ENCODE peak calls at places on chromosomes 7 and 10, in six cellular contexts. I is right cardiac atrium, X is SJSA1, T is mesendoderm, M is lung, U is kidney. K is an unnamed sample.

GRCh38 chr7:26136831-26137230 is 15.2 kb upstream of the NFE2L3 start:
- DNase-seq in U (no peak), I (no peak), T (no peak), M (no peak), X (no peak), K (no peak)

GRCh38 chr7:81791578-81792524 is 22.0 kb upstream of the HGF start:
- DNase-seq in U (no peak), X (no peak), T (no peak), M (no peak), I (no peak), K (no peak)

GRCh38 chr7:25851332-25852248 is 300.4 kb upstream of the NFE2L3 start:
- DNase-seq in X (peak), M (peak), U (peak), T (peak), I (peak), K (no peak)

GRCh38 chr7:128076216-128076821 is 45.1 kb upstream of the LRRC4 start:
- DNase-seq in I (no peak), M (no peak), T (no peak), U (no peak), X (no peak), K (no peak)

GRCh38 chr10:84008878-84009277 is 130.4 kb upstream of the GHITM start:
- DNase-seq in X (no peak), I (peak), M (no peak), T (peak), U (no peak), K (peak)

GRCh38 chr7:101173752-101174244 is 6.3 kb downstream of the NAT16 start:
- DNase-seq in I (no peak), U (no peak), T (peak), M (peak), X (peak), K (no peak)

GRCh38 chr10:133179651-133180050 is 19.6 kb downstream of the KNDC1 start:
- DNase-seq in X (no peak), I (peak), M (no peak), U (peak), T (no peak), K (no peak)

GRCh38 chr10:112990271-112990670 is 40.2 kb downstream of the TCF7L2 start:
- DNase-seq in M (no peak), I (no peak), T (peak), U (no peak), X (no peak), K (no peak)

GRCh38 chr7:1368150-1368681 is 91.1 kb downstream of the MICALL2 start:
- DNase-seq in T (peak), U (peak), X (no peak), I (peak), M (no peak), K (no peak)

GRCh38 chr10:11107953-11108352 is 90.3 kb downstream of the CELF2 start:
- DNase-seq in T (peak), X (no peak), I (no peak), M (no peak), U (no peak), K (no peak)

GRCh38 chr7:1401011-1401410 is 58.3 kb downstream of the MICALL2 start:
- DNase-seq in U (no peak), X (no peak), T (peak), I (peak), M (no peak), K (no peak)

GRCh38 chr7:4136501-4137110 is 545.5 kb upstream of the FOXK1 start:
- DNase-seq in I (no peak), U (peak), M (no peak), T (peak), X (no peak), K (no peak)

GRCh38 chr7:44454348-44454747 is 36.1 kb downstream of the NUDCD3 start:
- DNase-seq in X (no peak), M (no peak), I (no peak), T (no peak), U (no peak), K (no peak)

GRCh38 chr7:98569606-98570337 is 47.3 kb upstream of the NPTX2 start:
- DNase-seq in X (no peak), I (no peak), T (no peak), U (no peak), M (no peak), K (no peak)

GRCh38 chr10:35635576-35635975 is 6.5 kb downstream of the FZD8 start:
- DNase-seq in X (peak), T (peak), I (peak), M (peak), U (no peak), K (no peak)

GRCh38 chr7:12674861-12675260 is 12.6 kb upstream of the ARL4A start:
- DNase-seq in U (no peak), T (peak), M (peak), X (no peak), I (no peak), K (no peak)

GRCh38 chr10:87000491-87000890 is 19.6 kb upstream of the FAM25A start:
- DNase-seq in X (no peak), U (no peak), M (no peak), T (no peak), I (no peak), K (no peak)

GRCh38 chr10:33252794-33253203 is 81.7 kb downstream of the NRP1 start:
- DNase-seq in M (no peak), U (no peak), T (no peak), I (no peak), X (no peak), K (no peak)

GRCh38 chr10:90635111-90635798 is 222.6 kb downstream of the HTR7 start:
- DNase-seq in M (no peak), I (no peak), X (no peak), U (no peak), T (no peak), K (no peak)

GRCh38 chr7:3042861-3043489 is 692 bp downstream of the CARD11 start:
- DNase-seq in I (no peak), X (no peak), T (peak), M (no peak), U (no peak), K (no peak)

GRCh38 chr10:110076559-110077318 is 69.0 kb downstream of the ADD3 start:
- DNase-seq in U (no peak), X (no peak), M (peak), T (no peak), I (peak), K (no peak)

GRCh38 chr7:12066004-12066403 is 145.1 kb upstream of the TMEM106B start:
- DNase-seq in X (no peak), T (peak), I (no peak), U (no peak), M (no peak), K (no peak)

GRCh38 chr7:150340024-150340749 is 1.2 kb downstream of the RARRES2 start:
- DNase-seq in X (no peak), M (no peak), I (peak), T (peak), U (peak), K (no peak)

GRCh38 chr7:135929692-135930091 is 47.5 kb downstream of the MTPN start:
- DNase-seq in T (peak), X (no peak), M (no peak), U (no peak), I (no peak), K (peak)

GRCh38 chr10:95208702-95209391 is 14.8 kb downstream of the ACSM6 start:
- DNase-seq in U (no peak), M (no peak), T (peak), X (no peak), I (no peak), K (no peak)

GRCh38 chr7:37915438-37915837 is 1.2 kb downstream of the SFRP4 start:
- DNase-seq in U (no peak), T (no peak), I (peak), X (no peak), M (no peak), K (no peak)

GRCh38 chr10:101939273-101939635 is 95.7 kb upstream of the KCNIP2 start:
- DNase-seq in M (no peak), X (peak), U (no peak), I (no peak), T (no peak), K (no peak)

GRCh38 chr7:148807451-148807850 is 76.6 kb downstream of the EZH2 start:
- DNase-seq in M (no peak), T (no peak), U (no peak), X (no peak), I (no peak), K (no peak)

GRCh38 chr7:133275008-133275407 is 22.1 kb downstream of the EXOC4 start:
- DNase-seq in M (no peak), I (no peak), T (peak), X (no peak), U (no peak), K (no peak)

GRCh38 chr10:3689871-3690510 is 95.0 kb downstream of the KLF6 start:
- DNase-seq in I (no peak), M (no peak), X (no peak), U (no peak), T (no peak), K (no peak)

GRCh38 chr7:44798649-44799275 is 2.3 kb downstream of the PPIA start:
- DNase-seq in I (no peak), U (no peak), T (no peak), M (no peak), X (no peak), K (no peak)

GRCh38 chr7:107219563-107220244 is 50.9 kb downstream of the HBP1 start:
- DNase-seq in X (no peak), I (no peak), M (no peak), U (no peak), T (no peak), K (no peak)

GRCh38 chr7:52668435-52668834 is 367.0 kb upstream of the POM121L12 start:
- DNase-seq in I (peak), U (no peak), T (no peak), X (no peak), M (no peak), K (no peak)

GRCh38 chr7:124784879-124785818 is 19.6 kb upstream of the GPR37 start:
- DNase-seq in M (no peak), U (no peak), T (peak), I (peak), X (no peak), K (no peak)

GRCh38 chr10:69446229-69446628 is 5.0 kb upstream of the TSPAN15 start:
- DNase-seq in T (no peak), X (no peak), M (no peak), I (no peak), U (no peak), K (no peak)

GRCh38 chr10:45058580-45058979 is 57.9 kb downstream of the ZNF22 start:
- DNase-seq in X (no peak), M (no peak), T (no peak), I (no peak), U (no peak), K (no peak)

GRCh38 chr10:125000366-125001312 is 58.7 kb downstream of the ZRANB1 start:
- DNase-seq in U (peak), M (no peak), T (peak), X (no peak), I (peak), K (no peak)
- H3K27ac ChIP-seq in U (no peak), M (no peak), T (no peak), X (no peak), I (peak), K (peak)

GRCh38 chr10:131453772-131454634 is 142.5 kb upstream of the TCERG1L start:
- DNase-seq in M (peak), U (peak), X (no peak), T (peak), I (peak), K (no peak)
- H3K4me3 ChIP-seq in M (no peak), U (no peak), X (no peak), T (peak), I (no peak), K (peak)

GRCh38 chr7:35251606-35252310 is 2.1 kb downstream of the TBX20 start:
- DNase-seq in X (no peak), I (no peak), M (no peak), T (peak), U (no peak), K (no peak)
- H3K27ac ChIP-seq in X (no peak), I (peak), M (peak), T (no peak), U (no peak), K (no peak)

GRCh38 chr10:79434223-79434687 is 11.2 kb downstream of the ZCCHC24 start:
- DNase-seq in X (no peak), M (no peak), T (no peak), I (no peak), U (no peak), K (no peak)
- H3K4me3 ChIP-seq in X (no peak), M (no peak), T (no peak), I (no peak), U (no peak), K (peak)

DNA sequence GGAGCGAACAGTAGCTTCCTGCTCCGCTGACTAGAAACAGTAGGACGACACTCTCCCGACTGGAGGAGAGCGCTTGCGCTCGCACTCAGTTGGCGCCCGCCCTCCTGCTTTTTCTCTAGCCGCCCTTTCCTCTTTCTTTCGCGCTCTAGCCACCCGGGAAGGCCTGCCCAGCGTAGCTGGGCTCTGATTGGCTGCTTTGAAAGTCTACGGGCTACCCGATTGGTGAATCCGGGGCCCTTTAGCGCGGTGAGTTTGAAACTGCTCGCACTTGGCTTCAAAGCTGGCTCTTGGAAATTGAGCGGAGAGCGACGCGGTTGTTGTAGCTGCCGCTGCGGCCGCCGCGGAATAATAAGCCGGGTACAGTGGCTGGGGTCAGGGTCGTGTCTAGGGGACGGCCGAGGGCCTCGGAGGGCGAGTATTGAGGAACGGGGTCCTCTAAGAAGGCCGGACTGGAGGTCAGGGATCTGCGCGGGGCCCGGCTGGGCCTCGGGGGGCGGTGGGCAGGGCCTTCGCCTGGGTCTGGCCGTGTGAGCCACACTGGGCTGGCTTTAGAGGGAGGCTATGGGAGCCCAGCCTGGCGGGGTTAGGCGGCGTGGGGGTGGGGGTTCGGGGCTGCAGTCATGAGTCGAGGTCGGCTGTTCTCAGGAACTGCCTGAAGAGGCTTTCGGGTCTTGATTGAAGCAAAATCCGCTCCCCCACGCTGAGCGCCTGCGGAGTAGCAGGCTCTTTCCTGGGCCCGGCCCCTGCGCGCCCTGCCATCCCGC is at the start of gene CDK1:
- DNase-seq in U (peak), X (peak), I (peak), M (peak), T (peak), K (peak)
- H3K27ac ChIP-seq in U (no peak), X (peak), I (no peak), M (no peak), T (peak), K (peak)

GRCh38 chr7:99994819-99995218 is 19.0 kb upstream of the AZGP1 start:
- DNase-seq in X (no peak), U (no peak), I (no peak), T (no peak), M (no peak), K (no peak)

GRCh38 chr7:99992330-99993037 is 16.7 kb upstream of the AZGP1 start:
- DNase-seq in U (no peak), M (no peak), I (no peak), T (no peak), X (no peak), K (no peak)

GRCh38 chr7:99984593-99984992 is 8.8 kb upstream of the AZGP1 start:
- DNase-seq in I (no peak), X (no peak), U (no peak), M (no peak), T (no peak), K (no peak)

GRCh38 chr7:99987846-99988245 is 12.0 kb upstream of the AZGP1 start:
- DNase-seq in U (no peak), T (no peak), X (no peak), I (no peak), M (no peak), K (no peak)

GRCh38 chr7:99990417-99990816 is 14.6 kb upstream of the AZGP1 start:
- DNase-seq in T (peak), M (no peak), X (no peak), I (no peak), U (no peak), K (no peak)
- H3K4me3 ChIP-seq in T (no peak), M (no peak), X (no peak), I (no peak), U (no peak), K (peak)

GRCh38 chr7:102460467-102460866 is 4.2 kb downstream of the ALKBH4 start:
- DNase-seq in I (no peak), X (no peak), T (no peak), M (no peak), U (no peak), K (no peak)
- H3K27ac ChIP-seq in I (no peak), X (no peak), T (no peak), M (no peak), U (no peak), K (no peak)

GRCh38 chr10:6296456-6297214 is 93.9 kb downstream of the PFKFB3 start:
- DNase-seq in I (no peak), M (no peak), U (no peak), X (no peak), T (peak), K (no peak)
- H3K4me3 ChIP-seq in I (no peak), M (no peak), U (no peak), X (no peak), T (no peak), K (no peak)

GRCh38 chr10:79074732-79075131 is 6.0 kb downstream of the ZMIZ1 start:
- DNase-seq in I (no peak), U (no peak), T (no peak), M (no peak), X (no peak), K (no peak)
- H3K27ac ChIP-seq in I (peak), U (peak), T (no peak), M (peak), X (no peak), K (peak)

K was measured in esophagus muscularis mucosa.